ENCODE peak calls at places on chromosomes 4 and X, in eight cellular contexts. L, I, Z, X, D, K, U and Q are unnamed samples.

GRCh38 chr4:28225005-28225404 is 1364.4 kb downstream of the STIM2 start:
- DNase-seq in L (peak; percentile 24), I (peak; percentile 18), Z (no peak), X (peak; percentile 8), D (no peak), K (no peak), U (peak; percentile 13), Q (peak; percentile 25)

GRCh38 chr4:87465739-87466366 is 43.5 kb downstream of the NUDT9 start:
- DNase-seq in L (no peak), I (no peak), Z (peak; percentile 7), X (peak; percentile 26), D (no peak), K (no peak), U (no peak), Q (peak; percentile 16)

GRCh38 chr4:83850435-83850834 is 314.5 kb downstream of the GPAT3 start:
- DNase-seq in L (no peak), I (no peak), Z (no peak), X (no peak), D (no peak), K (no peak), U (no peak), Q (no peak)

GRCh38 chr4:153502584-153502983 is 36.4 kb downstream of the TMEM131L start:
- DNase-seq in L (no peak), I (no peak), Z (no peak), X (no peak), D (no peak), K (no peak), U (no peak), Q (no peak)

GRCh38 chr4:184653650-184654049 is 4.1 kb downstream of the PRIMPOL start:
- DNase-seq in L (no peak), I (peak; percentile 7), Z (no peak), X (peak; percentile 50), D (no peak), K (no peak), U (no peak), Q (no peak)

GRCh38 chr4:105189855-105190650 is 43.4 kb downstream of the TET2 start:
- DNase-seq in L (no peak), I (no peak), Z (no peak), X (no peak), D (no peak), K (no peak), U (no peak), Q (no peak)

GRCh38 chr4:54227261-54228063 is 1.6 kb upstream of the PDGFRA start:
- DNase-seq in L (peak; percentile 48), I (no peak), Z (no peak), X (peak; percentile 48), D (no peak), K (no peak), U (no peak), Q (peak; percentile 71)

GRCh38 chrX:150184487-150184886 is 178.6 kb upstream of the MAMLD1 start:
- DNase-seq in L (no peak), I (no peak), Z (no peak), X (no peak), D (no peak), K (no peak), U (no peak), Q (no peak)

GRCh38 chrX:9431281-9431680 is 33.6 kb upstream of the TBL1X start:
- DNase-seq in L (no peak), I (no peak), Z (no peak), X (no peak), D (no peak), K (no peak), U (no peak), Q (no peak)

GRCh38 chrX:48357681-48358080 is 1.2 kb upstream of the SSX3 start:
- DNase-seq in L (no peak), I (no peak), Z (no peak), X (no peak), D (no peak), K (no peak), U (no peak), Q (no peak)

GRCh38 chr4:56958111-56958517 is 19.3 kb downstream of the NOA1 start:
- DNase-seq in L (no peak), I (no peak), Z (no peak), X (peak; percentile 84), D (peak; percentile 19), K (peak; percentile 38), U (peak; percentile 66), Q (no peak)

GRCh38 chr4:54784188-54784671 is 126.5 kb downstream of the KIT start:
- DNase-seq in L (no peak), I (no peak), Z (no peak), X (peak; percentile 88), D (peak; percentile 68), K (peak; percentile 47), U (peak; percentile 80), Q (no peak)

GRCh38 chr4:122701965-122702364 is 30.5 kb upstream of the BBS12 start:
- DNase-seq in L (no peak), I (no peak), Z (no peak), X (no peak), D (no peak), K (no peak), U (no peak), Q (no peak)

GRCh38 chrX:107628662-107629532 is 587 bp downstream of the PRPS1 start:
- DNase-seq in L (peak; percentile 17), I (peak; percentile 31), Z (peak; percentile 66), X (no peak), D (peak; percentile 50), K (peak; percentile 2), U (peak; percentile 12), Q (peak; percentile 52)

GRCh38 chr4:77819409-77819835 is 254 bp upstream of the CNOT6L start:
- DNase-seq in L (peak; percentile 48), I (peak; percentile 19), Z (no peak), X (peak; percentile 39), D (peak; percentile 67), K (no peak), U (peak; percentile 18), Q (no peak)

GRCh38 chr4:150308824-150309472 is 230.7 kb downstream of the DCLK2 start:
- DNase-seq in L (no peak), I (peak; percentile 38), Z (no peak), X (no peak), D (no peak), K (no peak), U (no peak), Q (no peak)

GRCh38 chr4:138488527-138488926 is 246.4 kb upstream of the SLC7A11 start:
- DNase-seq in L (no peak), I (no peak), Z (no peak), X (no peak), D (no peak), K (no peak), U (no peak), Q (no peak)

GRCh38 chr4:67879486-67879885 is 4.3 kb downstream of the TMPRSS11D start:
- DNase-seq in L (no peak), I (no peak), Z (no peak), X (no peak), D (no peak), K (no peak), U (no peak), Q (no peak)

GRCh38 chr4:16329132-16329796 is 103.0 kb upstream of the TAPT1 start:
- DNase-seq in L (no peak), I (no peak), Z (no peak), X (no peak), D (no peak), K (no peak), U (no peak), Q (no peak)

GRCh38 chr4:126271266-126271665 is 956.5 kb downstream of the FAT4 start:
- DNase-seq in L (no peak), I (no peak), Z (no peak), X (no peak), D (no peak), K (no peak), U (no peak), Q (no peak)

GRCh38 chrX:2452317-2452784 is 48.4 kb downstream of the DHRSX start:
- DNase-seq in L (no peak), I (no peak), Z (no peak), X (no peak), D (no peak), K (no peak), U (no peak), Q (no peak)

GRCh38 chr4:112073201-112073600 is 72.1 kb upstream of the FAM241A start:
- DNase-seq in L (peak; percentile 19), I (peak; percentile 15), Z (no peak), X (no peak), D (no peak), K (no peak), U (no peak), Q (no peak)

GRCh38 chr4:26175016-26175786 is 145.6 kb upstream of the RBPJ start:
- DNase-seq in L (no peak), I (no peak), Z (peak; percentile 61), X (no peak), D (no peak), K (no peak), U (no peak), Q (no peak)

GRCh38 chr4:108352664-108353308 is 184.1 kb upstream of the LEF1 start:
- DNase-seq in L (no peak), I (no peak), Z (no peak), X (no peak), D (no peak), K (no peak), U (no peak), Q (no peak)

GRCh38 chr4:19381068-19381467 is 870.6 kb upstream of the SLIT2 start:
- DNase-seq in L (no peak), I (no peak), Z (no peak), X (peak; percentile 21), D (no peak), K (no peak), U (no peak), Q (no peak)

GRCh38 chrX:103356023-103356798 is at the start of gene TCEAL9:
- DNase-seq in L (peak; percentile 36), I (peak; percentile 40), Z (peak; percentile 12), X (peak; percentile 58), D (peak; percentile 59), K (peak; percentile 11), U (peak; percentile 67), Q (no peak)